ENCODE peak calls at places on chromosomes 11 and 22, in eight cellular contexts. V is NCI-H1417 treated with DMSO at 0.1 percent for 48 hours; R is activated naive CD4-positive, alpha-beta T cell; J is stimulated activated CD4-positive, alpha-beta T cell treated with anti-CD3 and anti-CD28 coated beads, Interleukin-4, amount 100 ng/mL, for 24 hours; K is RWPE1; F is HFFc6; N is NCI-H460; G is NCI-H2081. P is an unnamed sample.

GRCh38 chr11:16148301-16148787 is 208.0 kb downstream of the SOX6 start:
- DNase-seq in F (no peak), V (no peak), K (no peak), J (no peak), R (no peak), G (peak; percentile 21), N (peak; percentile 29), P (no peak)

GRCh38 chr11:17479284-17480214 is 2.9 kb upstream of the ABCC8 start:
- DNase-seq in K (peak; percentile 36), F (no peak), J (no peak), G (peak; percentile 73), R (no peak), V (no peak), N (peak; percentile 42), P (no peak)

GRCh38 chr11:19723572-19724342 is 11.1 kb downstream of the NAV2 start:
- DNase-seq in G (peak; percentile 46), J (peak; percentile 46), R (no peak), F (peak; percentile 28), V (no peak), K (no peak), N (no peak), P (no peak)

GRCh38 chr11:84289381-84289906 is 1003.3 kb upstream of the CCDC90B start:
- DNase-seq in K (peak; percentile 3), G (no peak), F (no peak), R (no peak), J (no peak), N (no peak), V (no peak), P (no peak)

GRCh38 chr11:131808466-131808865 is 438.1 kb downstream of the NTM start:
- DNase-seq in F (no peak), R (no peak), J (no peak), V (no peak), G (no peak), K (no peak), N (no peak), P (no peak)

GRCh38 chr11:80993561-80993960 is 1552.7 kb upstream of the TENM4 start:
- DNase-seq in G (no peak), F (no peak), K (no peak), R (no peak), V (no peak), N (no peak), J (no peak), P (no peak)

GRCh38 chr11:94417386-94417987 is 16.3 kb upstream of the GPR83 start:
- DNase-seq in R (no peak), G (no peak), K (no peak), F (peak; percentile 46), N (peak; percentile 12), J (no peak), V (no peak), P (peak; percentile 76)

GRCh38 chr11:61345170-61345610 is 12.2 kb downstream of the TKFC start:
- DNase-seq in V (no peak), R (no peak), K (no peak), N (no peak), G (no peak), J (no peak), F (no peak), P (no peak)

GRCh38 chr11:36016263-36016662 is 72.4 kb downstream of the LDLRAD3 start:
- DNase-seq in R (no peak), K (no peak), J (no peak), F (no peak), N (no peak), G (no peak), V (no peak), P (no peak)

GRCh38 chr11:12100429-12100828 is 10.0 kb upstream of the MICAL2 start:
- DNase-seq in V (no peak), F (no peak), K (no peak), G (no peak), N (no peak), R (no peak), J (no peak), P (no peak)

GRCh38 chr11:43576834-43577521 is 103.6 kb upstream of the HSD17B12 start:
- DNase-seq in G (peak; percentile 3), J (peak; percentile 19), V (no peak), R (no peak), F (peak; percentile 34), K (peak; percentile 67), N (peak; percentile 53), P (no peak)

GRCh38 chr22:41943661-41944209 is 3.2 kb downstream of the CENPM start:
- DNase-seq in F (peak; percentile 33), V (no peak), K (no peak), N (no peak), J (no peak), R (no peak), G (peak; percentile 11), P (no peak)

GRCh38 chr11:58829736-58830135 is 14.8 kb downstream of the GLYATL2 start:
- DNase-seq in K (peak; percentile 58), F (peak; percentile 46), V (no peak), N (no peak), G (no peak), J (no peak), R (no peak), P (no peak)

GRCh38 chr22:25566812-25567211 is 2.3 kb downstream of the GRK3 start:
- DNase-seq in N (no peak), V (no peak), F (no peak), J (no peak), K (no peak), G (no peak), R (no peak), P (no peak)

GRCh38 chr11:79094601-79095000 is 346.2 kb downstream of the TENM4 start:
- DNase-seq in K (no peak), G (no peak), R (no peak), N (no peak), V (no peak), J (no peak), F (no peak), P (no peak)

GRCh38 chr11:106695506-106695905 is 322.8 kb downstream of the GUCY1A2 start:
- DNase-seq in J (no peak), R (no peak), G (no peak), N (no peak), F (peak; percentile 20), V (no peak), K (peak; percentile 8), P (no peak)

GRCh38 chr11:45606514-45607024 is 58.9 kb downstream of the CHST1 start:
- DNase-seq in R (no peak), V (no peak), G (no peak), F (no peak), K (no peak), N (no peak), J (no peak), P (no peak)

GRCh38 chr22:31329453-31330215 is 16.5 kb downstream of the PATZ1 start:
- DNase-seq in K (no peak), J (no peak), R (no peak), G (no peak), F (no peak), V (no peak), N (no peak), P (no peak)

GRCh38 chr11:25529572-25529971 is 802.4 kb upstream of the ANO3 start:
- DNase-seq in R (no peak), F (no peak), V (no peak), G (no peak), K (no peak), N (no peak), J (no peak), P (no peak)

GRCh38 chr11:89175796-89176195 is 1.9 kb upstream of the TYR start:
- DNase-seq in F (no peak), R (no peak), N (no peak), J (no peak), G (no peak), K (no peak), V (no peak), P (no peak)

GRCh38 chr11:58629857-58630256 is 7.4 kb downstream of the CNTF start:
- DNase-seq in R (no peak), K (peak; percentile 36), N (peak; percentile 32), J (peak; percentile 21), F (peak; percentile 54), V (no peak), G (peak; percentile 23), P (peak; percentile 59)

GRCh38 chr22:46165975-46166374 is 15.6 kb downstream of the PPARA start:
- DNase-seq in J (no peak), K (peak; percentile 13), N (no peak), V (no peak), G (no peak), F (no peak), R (no peak), P (no peak)

GRCh38 chr22:46934172-46934745 is 171.8 kb downstream of the TBC1D22A start:
- DNase-seq in K (no peak), R (no peak), V (no peak), N (no peak), F (no peak), J (no peak), G (no peak), P (no peak)

GRCh38 chr22:30044369-30044768 is 35.9 kb upstream of the HORMAD2 start:
- DNase-seq in F (peak; percentile 86), K (peak; percentile 58), V (no peak), J (no peak), N (no peak), R (no peak), G (no peak), P (no peak)

GRCh38 chr11:10522276-10522675 is 18.7 kb downstream of the RNF141 start:
- DNase-seq in K (no peak), J (no peak), G (no peak), R (no peak), V (no peak), F (no peak), N (no peak), P (no peak)

GRCh38 chr11:80107415-80107814 is 666.6 kb upstream of the TENM4 start:
- DNase-seq in V (no peak), K (no peak), J (no peak), R (no peak), N (no peak), F (no peak), G (no peak), P (no peak)

GRCh38 chr22:29167032-29167911 is 38.4 kb upstream of the EMID1 start:
- DNase-seq in N (no peak), J (peak; percentile 32), V (no peak), R (no peak), F (no peak), G (no peak), K (no peak), P (no peak)

GRCh38 chr11:74520927-74521665 is 27.6 kb upstream of the LIPT2 start:
- DNase-seq in J (no peak), R (no peak), V (no peak), N (no peak), F (no peak), K (no peak), G (no peak), P (no peak)

GRCh38 chr22:44840611-44841322 is 88.4 kb downstream of the ARHGAP8 start:
- DNase-seq in V (no peak), F (no peak), N (no peak), R (no peak), K (no peak), G (no peak), J (no peak), P (no peak)

GRCh38 chr11:127275771-127276170 is 275.2 kb upstream of the KIRREL3 start:
- DNase-seq in J (no peak), F (no peak), N (no peak), K (no peak), G (no peak), V (no peak), R (no peak), P (no peak)

GRCh38 chr11:131951146-131951545 is 580.7 kb downstream of the NTM start:
- DNase-seq in N (no peak), J (no peak), V (no peak), G (no peak), K (no peak), F (no peak), R (no peak), P (no peak)

GRCh38 chr11:17513853-17514252 is 30.4 kb downstream of the USH1C start:
- DNase-seq in J (no peak), N (no peak), F (no peak), V (no peak), K (no peak), R (no peak), G (no peak), P (no peak)

GRCh38 chr22:39574779-39575551 is 4.4 kb downstream of the CACNA1I start:
- DNase-seq in G (no peak), K (peak; percentile 84), R (no peak), N (no peak), V (no peak), F (peak; percentile 86), J (no peak), P (peak; percentile 69)

GRCh38 chr11:118226781-118227180 is 2.0 kb upstream of the JAML start:
- DNase-seq in J (no peak), F (no peak), G (no peak), V (no peak), N (no peak), R (no peak), K (no peak), P (no peak)